ENCODE peak calls at places on chromosomes 11 and 22, in seven cellular contexts. One of them, this sample, is unnamed.

GRCh38 chr11:131678658-131679340 is 308.4 kb downstream of the NTM start:
- DNase-seq in right cardiac atrium: no peak
- DNase-seq in epithelial cell of esophagus: no peak
- DNase-seq in A549: no peak
- DNase-seq in neuronal stem cell: no peak
- DNase-seq in aorta: no peak
- DNase-seq in IMR-90: no peak
- DNase-seq in this sample: no peak

GRCh38 chr22:37163618-37164534 is 14.2 kb upstream of the IL2RB start:
- DNase-seq in right cardiac atrium: no peak
- DNase-seq in epithelial cell of esophagus: no peak
- DNase-seq in A549: no peak
- DNase-seq in neuronal stem cell: no peak
- DNase-seq in aorta: no peak
- DNase-seq in IMR-90: no peak
- DNase-seq in this sample: no peak

GRCh38 chr11:73326929-73327811 is 19.1 kb downstream of the ARHGEF17 start:
- DNase-seq in right cardiac atrium: peak; percentile 47
- DNase-seq in epithelial cell of esophagus: peak; percentile 22
- DNase-seq in A549: no peak
- DNase-seq in neuronal stem cell: no peak
- DNase-seq in aorta: no peak
- DNase-seq in IMR-90: peak; percentile 82
- DNase-seq in this sample: no peak

GRCh38 chr11:83583953-83584352 is 297.8 kb upstream of the CCDC90B start:
- DNase-seq in right cardiac atrium: no peak
- DNase-seq in epithelial cell of esophagus: peak; percentile 62
- DNase-seq in A549: no peak
- DNase-seq in neuronal stem cell: no peak
- DNase-seq in aorta: no peak
- DNase-seq in IMR-90: peak; percentile 80
- DNase-seq in this sample: no peak

GRCh38 chr11:74449369-74449931 is 17.9 kb downstream of the KCNE3 start:
- DNase-seq in right cardiac atrium: no peak
- DNase-seq in epithelial cell of esophagus: peak; percentile 76
- DNase-seq in A549: peak; percentile 68
- DNase-seq in neuronal stem cell: peak; percentile 30
- DNase-seq in aorta: no peak
- DNase-seq in IMR-90: peak; percentile 81
- DNase-seq in this sample: no peak

GRCh38 chr11:83918471-83918870 is 632.3 kb upstream of the CCDC90B start:
- DNase-seq in right cardiac atrium: peak; percentile 81
- DNase-seq in epithelial cell of esophagus: no peak
- DNase-seq in A549: no peak
- DNase-seq in neuronal stem cell: no peak
- DNase-seq in aorta: no peak
- DNase-seq in IMR-90: no peak
- DNase-seq in this sample: no peak

GRCh38 chr22:36619797-36620390 is 83.7 kb downstream of the CACNG2 start:
- DNase-seq in right cardiac atrium: no peak
- DNase-seq in epithelial cell of esophagus: peak; percentile 6
- DNase-seq in A549: no peak
- DNase-seq in neuronal stem cell: no peak
- DNase-seq in aorta: no peak
- DNase-seq in IMR-90: no peak
- DNase-seq in this sample: peak; percentile 19

GRCh38 chr22:37204045-37204655 is 8.1 kb downstream of the SSTR3 start:
- DNase-seq in right cardiac atrium: no peak
- DNase-seq in epithelial cell of esophagus: no peak
- DNase-seq in A549: no peak
- DNase-seq in neuronal stem cell: no peak
- DNase-seq in aorta: peak; percentile 33
- DNase-seq in IMR-90: no peak
- DNase-seq in this sample: no peak

GRCh38 chr22:27419473-27419872 is 382.1 kb downstream of the MN1 start:
- DNase-seq in right cardiac atrium: no peak
- DNase-seq in epithelial cell of esophagus: no peak
- DNase-seq in A549: no peak
- DNase-seq in neuronal stem cell: no peak
- DNase-seq in aorta: no peak
- DNase-seq in IMR-90: peak; percentile 21
- DNase-seq in this sample: no peak

GRCh38 chr11:7546324-7546791 is 32.6 kb downstream of the PPFIBP2 start:
- DNase-seq in right cardiac atrium: no peak
- DNase-seq in epithelial cell of esophagus: peak; percentile 93
- DNase-seq in A549: no peak
- DNase-seq in neuronal stem cell: no peak
- DNase-seq in aorta: no peak
- DNase-seq in IMR-90: peak; percentile 12
- DNase-seq in this sample: peak; percentile 28

GRCh38 chr11:113242767-113243397 is 71.5 kb upstream of the TTC12 start:
- DNase-seq in right cardiac atrium: peak; percentile 68
- DNase-seq in epithelial cell of esophagus: no peak
- DNase-seq in A549: no peak
- DNase-seq in neuronal stem cell: no peak
- DNase-seq in aorta: no peak
- DNase-seq in IMR-90: peak; percentile 9
- DNase-seq in this sample: no peak

GRCh38 chr22:49007013-49007653 is 820.5 kb downstream of the BRD1 start:
- DNase-seq in right cardiac atrium: no peak
- DNase-seq in epithelial cell of esophagus: no peak
- DNase-seq in A549: no peak
- DNase-seq in neuronal stem cell: no peak
- DNase-seq in aorta: peak; percentile 69
- DNase-seq in IMR-90: no peak
- DNase-seq in this sample: no peak

GRCh38 chr11:94025695-94026394 is 4.7 kb downstream of the HEPHL1 start:
- DNase-seq in right cardiac atrium: no peak
- DNase-seq in epithelial cell of esophagus: no peak
- DNase-seq in A549: no peak
- DNase-seq in neuronal stem cell: no peak
- DNase-seq in aorta: no peak
- DNase-seq in IMR-90: peak; percentile 52
- DNase-seq in this sample: no peak

DNA sequence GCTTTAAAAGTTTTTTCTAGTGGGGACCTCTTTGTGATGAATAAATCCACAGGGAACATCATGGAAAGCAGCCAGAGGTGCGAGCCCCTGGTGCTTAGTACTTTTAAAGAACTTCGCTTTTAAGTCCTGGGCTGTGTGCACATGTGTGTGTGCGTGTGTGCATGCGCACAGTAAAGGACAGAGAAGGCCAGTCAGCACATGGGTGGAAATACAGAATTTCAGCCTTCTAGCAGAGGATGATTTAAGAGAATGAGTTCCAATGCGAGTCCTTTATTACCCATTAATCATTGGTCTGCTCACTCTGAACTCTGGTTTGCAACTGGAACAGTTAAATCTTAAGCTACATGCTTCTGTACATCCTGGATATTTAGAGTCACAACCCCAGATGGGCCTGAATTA is 18.9 kb downstream of the TEAD1 start:
- DNase-seq in right cardiac atrium: peak; percentile 57
- DNase-seq in epithelial cell of esophagus: no peak
- DNase-seq in A549: no peak
- DNase-seq in neuronal stem cell: no peak
- DNase-seq in aorta: no peak
- DNase-seq in IMR-90: no peak
- DNase-seq in this sample: no peak
- H3K4me3 ChIP-seq in right cardiac atrium: peak overlapping the region; percentile 48
- H3K4me3 ChIP-seq in epithelial cell of esophagus: no peak overlapping the region
- H3K4me3 ChIP-seq in A549: peak overlapping the region; percentile 31
- H3K4me3 ChIP-seq in neuronal stem cell: no peak overlapping the region
- H3K4me3 ChIP-seq in aorta: no peak overlapping the region
- H3K4me3 ChIP-seq in IMR-90: no peak overlapping the region
- H3K4me3 ChIP-seq in this sample: peak overlapping the region; percentile 52

GRCh38 chr11:121665211-121665838 is 212.6 kb upstream of the SORL1-AS1 start:
- DNase-seq in right cardiac atrium: peak; percentile 25
- DNase-seq in epithelial cell of esophagus: no peak
- DNase-seq in A549: no peak
- DNase-seq in neuronal stem cell: no peak
- DNase-seq in aorta: no peak
- DNase-seq in IMR-90: no peak
- DNase-seq in this sample: no peak
- H3K4me3 ChIP-seq in right cardiac atrium: no peak overlapping the region
- H3K4me3 ChIP-seq in epithelial cell of esophagus: no peak overlapping the region
- H3K4me3 ChIP-seq in A549: no peak overlapping the region
- H3K4me3 ChIP-seq in neuronal stem cell: no peak overlapping the region
- H3K4me3 ChIP-seq in aorta: no peak overlapping the region
- H3K4me3 ChIP-seq in IMR-90: no peak overlapping the region
- H3K4me3 ChIP-seq in this sample: no peak overlapping the region

GRCh38 chr22:40107756-40108437 is 69.8 kb upstream of the TNRC6B start:
- DNase-seq in right cardiac atrium: peak; percentile 51
- DNase-seq in epithelial cell of esophagus: peak; percentile 55
- DNase-seq in A549: no peak
- DNase-seq in neuronal stem cell: no peak
- DNase-seq in aorta: no peak
- DNase-seq in IMR-90: peak; percentile 12
- DNase-seq in this sample: no peak
- H3K4me3 ChIP-seq in right cardiac atrium: peak overlapping the region; percentile 4
- H3K4me3 ChIP-seq in epithelial cell of esophagus: no peak overlapping the region
- H3K4me3 ChIP-seq in A549: no peak overlapping the region
- H3K4me3 ChIP-seq in neuronal stem cell: no peak overlapping the region
- H3K4me3 ChIP-seq in aorta: peak overlapping the region; percentile 6
- H3K4me3 ChIP-seq in IMR-90: peak overlapping the region; percentile 17
- H3K4me3 ChIP-seq in this sample: peak overlapping the region; percentile 47

DNA sequence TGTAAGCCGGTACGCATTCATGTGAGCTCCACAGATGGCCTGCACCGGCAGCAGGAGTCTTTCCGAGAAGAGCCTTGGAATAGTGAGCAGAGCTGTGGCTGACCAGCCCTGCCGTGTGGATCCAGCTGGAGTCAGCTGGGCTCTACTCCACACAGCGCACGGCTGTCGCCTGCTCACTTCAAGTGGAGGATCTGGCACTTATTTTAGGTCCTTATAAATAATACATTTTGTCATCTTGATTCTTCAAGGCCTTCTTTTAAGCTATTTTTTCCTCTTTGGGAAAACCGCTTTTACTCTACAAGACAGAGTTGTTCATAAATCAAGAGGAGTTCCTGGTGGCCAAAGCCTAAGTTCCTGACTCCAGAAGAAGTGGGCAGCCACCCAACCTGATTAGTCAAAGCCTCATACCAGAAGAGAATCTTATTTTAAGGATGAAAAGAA is 93.8 kb downstream of the KCNC1 start:
- DNase-seq in right cardiac atrium: peak; percentile 76
- DNase-seq in epithelial cell of esophagus: no peak
- DNase-seq in A549: no peak
- DNase-seq in neuronal stem cell: no peak
- DNase-seq in aorta: peak; percentile 81
- DNase-seq in IMR-90: peak; percentile 59
- DNase-seq in this sample: no peak
- H3K4me3 ChIP-seq in right cardiac atrium: no peak overlapping the region
- H3K4me3 ChIP-seq in epithelial cell of esophagus: no peak overlapping the region
- H3K4me3 ChIP-seq in A549: no peak overlapping the region
- H3K4me3 ChIP-seq in neuronal stem cell: no peak overlapping the region
- H3K4me3 ChIP-seq in aorta: no peak overlapping the region
- H3K4me3 ChIP-seq in IMR-90: no peak overlapping the region
- H3K4me3 ChIP-seq in this sample: no peak overlapping the region

GRCh38 chr22:23511627-23512347 is 68.3 kb downstream of the IGLL1 start:
- DNase-seq in right cardiac atrium: no peak
- DNase-seq in epithelial cell of esophagus: no peak
- DNase-seq in A549: no peak
- DNase-seq in neuronal stem cell: no peak
- DNase-seq in aorta: no peak
- DNase-seq in IMR-90: no peak
- DNase-seq in this sample: no peak
- H3K4me3 ChIP-seq in right cardiac atrium: no peak overlapping the region
- H3K4me3 ChIP-seq in epithelial cell of esophagus: no peak overlapping the region
- H3K4me3 ChIP-seq in A549: no peak overlapping the region
- H3K4me3 ChIP-seq in neuronal stem cell: no peak overlapping the region
- H3K4me3 ChIP-seq in aorta: no peak overlapping the region
- H3K4me3 ChIP-seq in IMR-90: no peak overlapping the region
- H3K4me3 ChIP-seq in this sample: no peak overlapping the region

GRCh38 chr11:61834278-61835004 is 6.3 kb downstream of the FADS2 start:
- DNase-seq in right cardiac atrium: peak; percentile 90
- DNase-seq in epithelial cell of esophagus: no peak
- DNase-seq in A549: no peak
- DNase-seq in neuronal stem cell: no peak
- DNase-seq in aorta: peak; percentile 91
- DNase-seq in IMR-90: peak; percentile 47
- DNase-seq in this sample: peak; percentile 82
- H3K4me3 ChIP-seq in right cardiac atrium: no peak overlapping the region
- H3K4me3 ChIP-seq in epithelial cell of esophagus: no peak overlapping the region
- H3K4me3 ChIP-seq in A549: no peak overlapping the region
- H3K4me3 ChIP-seq in neuronal stem cell: no peak overlapping the region
- H3K4me3 ChIP-seq in aorta: no peak overlapping the region
- H3K4me3 ChIP-seq in IMR-90: no peak overlapping the region
- H3K4me3 ChIP-seq in this sample: peak overlapping the region; percentile 13

DNA sequence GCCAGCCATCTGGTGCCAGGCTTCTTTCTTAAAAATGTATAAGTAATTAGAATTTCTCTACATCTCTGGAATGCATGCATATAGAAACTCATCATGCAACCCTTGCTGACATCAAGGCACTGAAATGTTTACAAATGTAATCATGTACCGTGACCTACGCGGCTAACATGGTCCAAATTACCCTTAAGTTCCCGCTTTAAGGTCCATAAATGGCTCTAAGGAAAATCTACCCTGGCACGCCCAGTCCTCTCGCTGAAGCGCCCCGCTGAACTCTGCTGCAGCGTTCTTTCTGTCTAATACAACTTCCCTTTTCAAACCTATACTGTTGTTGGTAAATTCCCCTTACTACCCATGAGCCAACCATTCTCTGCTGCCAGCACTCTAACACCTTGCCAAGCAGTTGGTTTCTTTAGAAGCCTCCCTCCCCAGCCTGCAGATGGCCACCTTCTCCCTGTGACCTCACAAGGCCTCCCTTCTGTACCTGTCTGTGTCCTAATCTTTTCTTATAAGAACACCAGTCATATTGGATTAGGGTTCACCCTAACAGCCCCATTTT is 13.5 kb upstream of the HMOX1 start:
- DNase-seq in right cardiac atrium: no peak
- DNase-seq in epithelial cell of esophagus: no peak
- DNase-seq in A549: no peak
- DNase-seq in neuronal stem cell: no peak
- DNase-seq in aorta: no peak
- DNase-seq in IMR-90: no peak
- DNase-seq in this sample: no peak
- H3K4me3 ChIP-seq in right cardiac atrium: no peak overlapping the region
- H3K4me3 ChIP-seq in epithelial cell of esophagus: no peak overlapping the region
- H3K4me3 ChIP-seq in A549: no peak overlapping the region
- H3K4me3 ChIP-seq in neuronal stem cell: no peak overlapping the region
- H3K4me3 ChIP-seq in aorta: no peak overlapping the region
- H3K4me3 ChIP-seq in IMR-90: no peak overlapping the region
- H3K4me3 ChIP-seq in this sample: no peak overlapping the region

This sample was measured in coronary artery.